ENCODE peak calls at places on chromosomes 12 and 14, in six cellular contexts. N is left lung, G is A549, M is kidney, P is cardiac muscle cell, V is NT2/D1. A is an unnamed sample.

GRCh38 chr14:89340200-89340667 is 76.8 kb downstream of the FOXN3 start:
- DNase-seq in N (no peak), G (no peak), M (no peak), P (peak), V (no peak), A (peak)

GRCh38 chr14:96037891-96038557 is 1.1 kb upstream of the C14orf132 start:
- DNase-seq in N (peak), G (peak), M (no peak), P (peak), V (no peak), A (no peak)

GRCh38 chr12:119693511-119693910 is 25.6 kb downstream of the PRKAB1 start:
- DNase-seq in N (no peak), G (no peak), M (no peak), P (no peak), V (no peak), A (no peak)

GRCh38 chr12:22282283-22282682 is 52.2 kb downstream of the ST8SIA1 start:
- DNase-seq in N (no peak), G (peak), M (no peak), P (peak), V (no peak), A (peak)

GRCh38 chr14:68733086-68733621 is 59.7 kb downstream of the ZFP36L1 start:
- DNase-seq in N (peak), G (no peak), M (no peak), P (peak), V (no peak), A (no peak)

GRCh38 chr14:55699131-55700057 is 119.4 kb downstream of the KTN1 start:
- DNase-seq in N (no peak), G (peak), M (no peak), P (peak), V (peak), A (no peak)

GRCh38 chr12:114913871-114914801 is 230.2 kb upstream of the TBX3 start:
- DNase-seq in N (no peak), G (peak), M (no peak), P (no peak), V (no peak), A (no peak)

GRCh38 chr12:1307796-1308195 is 286.6 kb downstream of the FBXL14 start:
- DNase-seq in N (no peak), G (no peak), M (no peak), P (no peak), V (no peak), A (no peak)

GRCh38 chr14:103087343-103087835 is 3.4 kb downstream of the LBHD2 start:
- DNase-seq in N (no peak), G (no peak), M (peak), P (no peak), V (no peak), A (no peak)

GRCh38 chr14:51462182-51462581 is 189.5 kb upstream of the FRMD6 start:
- DNase-seq in N (no peak), G (no peak), M (no peak), P (no peak), V (no peak), A (no peak)

GRCh38 chr12:58425481-58426392 is 484.4 kb downstream of the ATP23 start:
- DNase-seq in N (no peak), G (peak), M (peak), P (peak), V (peak), A (peak)

GRCh38 chr12:52045794-52046199 is 5.4 kb upstream of the NR4A1 start:
- DNase-seq in N (peak), G (peak), M (no peak), P (no peak), V (no peak), A (no peak)

GRCh38 chr12:12456637-12457036 is 99.8 kb downstream of the BORCS5 start:
- DNase-seq in N (no peak), G (no peak), M (no peak), P (peak), V (no peak), A (no peak)

GRCh38 chr12:128069359-128069997 is 197.5 kb upstream of the TMEM132C start:
- DNase-seq in N (no peak), G (peak), M (no peak), P (peak), V (peak), A (peak)

GRCh38 chr12:78208106-78208505 is 377.4 kb downstream of the NAV3 start:
- DNase-seq in N (no peak), G (no peak), M (no peak), P (no peak), V (no peak), A (no peak)

GRCh38 chr14:56212541-56212940 is 94.3 kb downstream of the PELI2 start:
- DNase-seq in N (no peak), G (no peak), M (no peak), P (no peak), V (no peak), A (no peak)

GRCh38 chr12:99979471-99979870 is 5.3 kb downstream of the ANKS1B start:
- DNase-seq in N (no peak), G (no peak), M (no peak), P (no peak), V (no peak), A (no peak)

GRCh38 chr12:57416039-57416996 is 14.5 kb downstream of the R3HDM2 start:
- DNase-seq in N (no peak), G (peak), M (no peak), P (peak), V (no peak), A (no peak)

GRCh38 chr14:29584992-29585391 is 342.7 kb downstream of the PRKD1 start:
- DNase-seq in N (peak), G (peak), M (peak), P (peak), V (peak), A (peak)

GRCh38 chr12:111975161-111975931 is 37.6 kb downstream of the TMEM116 start:
- DNase-seq in N (no peak), G (no peak), M (no peak), P (peak), V (no peak), A (no peak)

GRCh38 chr14:26255213-26255612 is 342.6 kb downstream of the NOVA1 start:
- DNase-seq in N (no peak), G (peak), M (no peak), P (peak), V (no peak), A (peak)

GRCh38 chr12:132236129-132236929 is 92.1 kb downstream of the NOC4L start:
- DNase-seq in N (no peak), G (no peak), M (peak), P (no peak), V (no peak), A (no peak)

GRCh38 chr12:89664441-89664840 is 44.2 kb downstream of the ATP2B1 start:
- DNase-seq in N (no peak), G (no peak), M (no peak), P (no peak), V (no peak), A (no peak)
- H3K4me3 ChIP-seq in N (no peak), G (no peak), M (no peak), P (no peak), V (no peak), A (no peak)

GRCh38 chr14:100692859-100693558 is 33.7 kb upstream of the DLK1 start:
- DNase-seq in N (peak), G (peak), M (no peak), P (peak), V (no peak), A (peak)
- H3K4me3 ChIP-seq in N (no peak), G (peak), M (no peak), P (no peak), V (no peak), A (no peak)

DNA sequence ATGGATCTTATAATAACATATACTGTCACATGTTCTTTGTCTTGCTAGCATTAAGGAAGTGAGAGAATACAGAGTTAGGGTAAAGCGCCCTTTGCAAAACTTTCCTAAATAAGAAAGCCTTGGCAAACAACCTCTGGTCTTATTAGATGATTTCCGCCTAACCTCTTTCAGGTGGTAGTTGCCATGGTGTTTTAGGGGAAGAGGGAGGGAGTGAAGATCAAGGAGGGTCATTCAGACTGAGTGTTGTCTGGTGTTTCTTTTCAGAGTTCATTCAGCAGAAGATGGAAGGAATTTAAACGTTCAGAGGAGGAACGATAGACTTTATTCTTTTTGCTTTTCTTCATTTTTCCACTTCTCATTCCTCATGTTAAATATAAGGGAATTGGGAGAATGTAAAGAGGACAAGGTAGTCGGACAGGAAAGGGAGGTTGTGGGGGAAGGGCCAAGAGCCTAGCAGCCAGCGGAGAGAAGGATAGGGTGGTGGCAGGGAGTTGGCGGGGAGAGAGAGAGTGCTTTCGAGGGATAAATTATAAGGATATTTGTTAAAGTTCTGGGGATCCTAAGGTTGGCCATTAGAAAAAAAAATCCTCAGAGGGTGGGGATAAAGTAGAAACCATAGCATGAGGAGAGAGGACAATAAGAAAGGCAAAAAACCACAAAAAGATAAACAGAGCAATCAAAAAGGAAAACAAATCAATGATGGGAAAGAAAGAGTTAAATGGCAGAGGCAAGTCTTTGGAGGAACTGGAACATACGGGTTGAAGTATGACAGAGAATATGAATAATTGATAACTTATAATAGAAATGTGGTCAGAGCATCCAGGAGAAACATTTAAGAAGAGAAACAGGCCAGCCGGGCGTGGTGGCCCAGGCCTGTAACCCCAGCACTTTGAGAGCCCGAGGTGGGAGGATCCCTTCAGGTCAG is 17.5 kb upstream of the SALL2 start:
- DNase-seq in N (no peak), G (no peak), M (no peak), P (no peak), V (no peak), A (no peak)
- H3K4me3 ChIP-seq in N (no peak), G (no peak), M (no peak), P (no peak), V (no peak), A (no peak)

GRCh38 chr14:106268013-106268727 is 741.8 kb downstream of the TMEM121 start:
- DNase-seq in N (no peak), G (peak), M (no peak), P (no peak), V (peak), A (no peak)
- H3K4me3 ChIP-seq in N (no peak), G (no peak), M (no peak), P (no peak), V (no peak), A (no peak)

GRCh38 chr12:49263400-49263763 is 1.5 kb upstream of the TUBA1C start:
- DNase-seq in N (no peak), G (no peak), M (peak), P (no peak), V (no peak), A (no peak)

GRCh38 chr12:49260831-49261363 is 4.0 kb upstream of the TUBA1C start:
- DNase-seq in N (no peak), G (no peak), M (peak), P (peak), V (no peak), A (no peak)

GRCh38 chr12:49259452-49259851 is 5.4 kb upstream of the TUBA1C start:
- DNase-seq in N (no peak), G (no peak), M (no peak), P (no peak), V (no peak), A (no peak)

GRCh38 chr12:49261726-49262125 is 3.2 kb upstream of the TUBA1C start:
- DNase-seq in N (no peak), G (no peak), M (no peak), P (no peak), V (no peak), A (no peak)

DNA sequence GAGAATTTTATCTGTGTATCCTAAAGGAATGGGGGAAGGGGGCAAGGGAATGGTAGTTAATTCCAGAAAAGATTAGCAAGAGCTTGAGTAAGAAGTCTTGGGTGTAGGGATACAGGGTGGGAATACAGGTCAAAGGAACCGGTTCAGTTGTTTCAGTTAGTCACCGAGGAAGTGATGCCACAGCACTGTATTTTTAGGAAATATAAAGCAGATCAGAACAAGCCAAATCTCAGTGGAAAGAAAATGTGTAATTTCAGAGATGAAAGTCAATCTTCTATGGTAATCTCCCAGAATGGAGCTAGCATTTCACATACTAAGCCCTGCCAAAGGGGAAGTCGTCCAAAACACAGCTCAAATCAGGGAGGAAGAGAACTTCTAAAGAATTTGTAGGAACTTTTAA is 4.7 kb upstream of the TUBA1C start:
- DNase-seq in N (no peak), G (no peak), M (no peak), P (peak), V (no peak), A (no peak)
- H3K4me3 ChIP-seq in N (no peak), G (no peak), M (no peak), P (no peak), V (no peak), A (no peak)

GRCh38 chr12:118358008-118358359 is 14.7 kb downstream of the TAOK3 start:
- DNase-seq in N (no peak), G (no peak), M (no peak), P (no peak), V (no peak), A (no peak)
- H3K4me3 ChIP-seq in N (peak), G (no peak), M (no peak), P (no peak), V (no peak), A (no peak)